ENCODE peak calls at places on chromosome 12, in four cellular contexts. G is T-helper 9 cell, Y is activated T-cell treated with anti-CD3 and anti-CD28 coated beads for 1 hour, Q is amniotic stem cell. K is an unnamed sample.

GRCh38 chr12:88703790-88704189 is 123.5 kb upstream of the KITLG start:
- DNase-seq in Q (no peak), Y (no peak), G (no peak), K (no peak)

GRCh38 chr12:110696283-110696682 is 7.4 kb upstream of the HVCN1 start:
- DNase-seq in Y (no peak), Q (no peak), G (no peak), K (no peak)

GRCh38 chr12:132167610-132168310 is 23.5 kb downstream of the NOC4L start:
- DNase-seq in G (no peak), Q (no peak), Y (no peak), K (no peak)

GRCh38 chr12:121580959-121581680 is at the start of gene KDM2B:
- DNase-seq in Q (no peak), Y (no peak), G (no peak), K (peak; percentile 45)

GRCh38 chr12:88753074-88753473 is 172.8 kb upstream of the KITLG start:
- DNase-seq in Q (no peak), G (no peak), Y (no peak), K (no peak)

GRCh38 chr12:96034631-96035282 is 630 bp downstream of the LTA4H start:
- DNase-seq in Q (no peak), Y (no peak), G (no peak), K (peak; percentile 56)

GRCh38 chr12:34292736-34293625 is 270.7 kb downstream of the ALG10 start:
- DNase-seq in G (no peak), Y (no peak), Q (no peak), K (no peak)

GRCh38 chr12:28446031-28446430 is 255.8 kb downstream of the CCDC91 start:
- DNase-seq in G (no peak), Y (no peak), Q (no peak), K (no peak)

GRCh38 chr12:14850929-14851663 is 7.8 kb upstream of the ART4 start:
- DNase-seq in Q (no peak), G (no peak), Y (no peak), K (no peak)

GRCh38 chr12:53252349-53252916 is 15.7 kb upstream of the ESPL1 start:
- DNase-seq in G (no peak), Q (no peak), Y (no peak), K (peak; percentile 76)

GRCh38 chr12:30694971-30695326 is 720 bp downstream of the IPO8 start:
- DNase-seq in Y (no peak), G (no peak), Q (no peak), K (peak; percentile 58)

GRCh38 chr12:89016970-89017778 is 335.1 kb downstream of the DUSP6 start:
- DNase-seq in G (no peak), Y (no peak), Q (peak; percentile 61), K (peak; percentile 42)

GRCh38 chr12:117768860-117769259 is 199.9 kb downstream of the KSR2 start:
- DNase-seq in Q (no peak), Y (no peak), G (no peak), K (no peak)

GRCh38 chr12:113873741-113874140 is 92.4 kb downstream of the RBM19 start:
- DNase-seq in Y (no peak), G (no peak), Q (no peak), K (no peak)

GRCh38 chr12:27449011-27449410 is 2.5 kb downstream of the SMCO2 start:
- DNase-seq in Y (no peak), G (no peak), Q (no peak), K (no peak)

GRCh38 chr12:120914794-120915193 is 10.6 kb upstream of the SPPL3 start:
- DNase-seq in Q (no peak), Y (no peak), G (no peak), K (no peak)

GRCh38 chr12:108805136-108805535 is 52.2 kb downstream of the SSH1 start:
- DNase-seq in Y (no peak), G (no peak), Q (peak; percentile 26), K (no peak)

GRCh38 chr12:132986885-132987225 is 688 bp downstream of the ZNF26 start:
- DNase-seq in Y (no peak), G (no peak), Q (no peak), K (no peak)

GRCh38 chr12:57227315-57228115 is 2.0 kb upstream of the SHMT2 start:
- DNase-seq in Q (no peak), Y (no peak), G (no peak), K (no peak)

GRCh38 chr12:68375701-68376469 is 43.7 kb upstream of the MDM1 start:
- DNase-seq in G (no peak), Q (no peak), Y (no peak), K (no peak)

GRCh38 chr12:67916266-67916970 is 72.8 kb upstream of the IFNG-AS1 start:
- DNase-seq in Q (no peak), Y (no peak), G (no peak), K (no peak)

GRCh38 chr12:113249546-113249945 is 28.3 kb downstream of the TPCN1 start:
- DNase-seq in Q (no peak), G (no peak), Y (no peak), K (no peak)

GRCh38 chr12:57455374-57456144 is 452 bp downstream of the INHBE start:
- DNase-seq in G (no peak), Q (no peak), Y (no peak), K (no peak)

K was measured in colonic mucosa.